ENCODE peak calls at places on chromosomes 12 and 14, in four cellular contexts. One of them, this sample, is unnamed.

GRCh38 chr12:62720661-62721330 is 214.2 kb downstream of the PPM1H start:
- DNase-seq in NCI-H2107: peak
- DNase-seq in M059J: peak
- DNase-seq in left ventricle myocardium inferior: no peak
- DNase-seq in this sample: no peak

GRCh38 chr14:78967111-78967809 is 797.1 kb downstream of the NRXN3 start:
- DNase-seq in M059J: peak
- DNase-seq in NCI-H2107: no peak
- DNase-seq in left ventricle myocardium inferior: no peak
- DNase-seq in this sample: no peak

GRCh38 chr14:45679852-45680251 is 426.9 kb upstream of the MIS18BP1 start:
- DNase-seq in M059J: peak
- DNase-seq in left ventricle myocardium inferior: no peak
- DNase-seq in NCI-H2107: no peak
- DNase-seq in this sample: no peak

GRCh38 chr14:75310295-75311059 is 31.8 kb downstream of the FOS start:
- DNase-seq in left ventricle myocardium inferior: peak
- DNase-seq in M059J: peak
- DNase-seq in NCI-H2107: peak
- DNase-seq in this sample: peak

GRCh38 chr12:63151061-63151897 is at the start of gene AVPR1A:
- DNase-seq in NCI-H2107: no peak
- DNase-seq in left ventricle myocardium inferior: peak
- DNase-seq in M059J: no peak
- DNase-seq in this sample: no peak

GRCh38 chr14:45253754-45254300 is 825 bp upstream of the MIS18BP1 start:
- DNase-seq in NCI-H2107: no peak
- DNase-seq in M059J: no peak
- DNase-seq in left ventricle myocardium inferior: peak
- DNase-seq in this sample: peak

GRCh38 chr12:130162267-130162666 is at the start of gene FZD10:
- DNase-seq in M059J: no peak
- DNase-seq in left ventricle myocardium inferior: peak
- DNase-seq in NCI-H2107: no peak
- DNase-seq in this sample: peak

GRCh38 chr12:49347307-49348237 is 884 bp downstream of the DNAJC22 start:
- DNase-seq in NCI-H2107: no peak
- DNase-seq in M059J: peak
- DNase-seq in left ventricle myocardium inferior: peak
- DNase-seq in this sample: peak

GRCh38 chr12:13764748-13765147 is 216.7 kb downstream of the GRIN2B start:
- DNase-seq in M059J: no peak
- DNase-seq in NCI-H2107: no peak
- DNase-seq in left ventricle myocardium inferior: no peak
- DNase-seq in this sample: no peak

GRCh38 chr12:5685935-5686334 is 254.0 kb downstream of the NTF3 start:
- DNase-seq in NCI-H2107: no peak
- DNase-seq in left ventricle myocardium inferior: no peak
- DNase-seq in M059J: no peak
- DNase-seq in this sample: no peak

GRCh38 chr12:32331133-32331532 is 68.2 kb upstream of the FGD4 start:
- DNase-seq in NCI-H2107: no peak
- DNase-seq in left ventricle myocardium inferior: no peak
- DNase-seq in M059J: peak
- DNase-seq in this sample: no peak

GRCh38 chr14:24283796-24284460 is 12.5 kb upstream of the RABGGTA start:
- DNase-seq in NCI-H2107: no peak
- DNase-seq in left ventricle myocardium inferior: no peak
- DNase-seq in M059J: no peak
- DNase-seq in this sample: no peak

GRCh38 chr12:56084958-56085543 is 5.1 kb downstream of the ERBB3 start:
- DNase-seq in M059J: no peak
- DNase-seq in left ventricle myocardium inferior: no peak
- DNase-seq in NCI-H2107: no peak
- DNase-seq in this sample: no peak

GRCh38 chr12:68158427-68158826 is 1.1 kb downstream of the IFNG start:
- DNase-seq in M059J: no peak
- DNase-seq in NCI-H2107: no peak
- DNase-seq in left ventricle myocardium inferior: no peak
- DNase-seq in this sample: no peak

GRCh38 chr14:81313200-81313599 is 86.9 kb downstream of the STON2 start:
- DNase-seq in left ventricle myocardium inferior: no peak
- DNase-seq in M059J: no peak
- DNase-seq in NCI-H2107: no peak
- DNase-seq in this sample: no peak

GRCh38 chr14:105192866-105193731 is 12.0 kb upstream of the NUDT14 start:
- DNase-seq in left ventricle myocardium inferior: no peak
- DNase-seq in NCI-H2107: no peak
- DNase-seq in M059J: peak
- DNase-seq in this sample: no peak

GRCh38 chr14:77316872-77317271 is 3.8 kb downstream of the POMT2 start:
- DNase-seq in NCI-H2107: peak
- DNase-seq in M059J: peak
- DNase-seq in left ventricle myocardium inferior: no peak
- DNase-seq in this sample: no peak